ENCODE peak calls at places on chromosomes 12 and 14, in four cellular contexts. One of them, this sample, is unnamed.

GRCh38 chr12:18158774-18159557 is 69.0 kb upstream of the RERGL start:
- DNase-seq in WTC11: peak
- DNase-seq in K562: peak
- DNase-seq in HepG2: peak
- DNase-seq in this sample: peak

GRCh38 chr12:76006028-76006916 is 25.3 kb downstream of the PHLDA1 start:
- DNase-seq in WTC11: no peak
- DNase-seq in K562: no peak
- DNase-seq in HepG2: no peak
- DNase-seq in this sample: no peak

GRCh38 chr12:124527861-124528561 is 39.4 kb downstream of the NCOR2 start:
- DNase-seq in WTC11: no peak
- DNase-seq in K562: no peak
- DNase-seq in HepG2: no peak
- DNase-seq in this sample: peak

GRCh38 chr12:26734510-26735248 is 98.3 kb downstream of the ITPR2 start:
- DNase-seq in WTC11: no peak
- DNase-seq in K562: no peak
- DNase-seq in HepG2: no peak
- DNase-seq in this sample: no peak

GRCh38 chr12:2234951-2235350 is 182.2 kb downstream of the CACNA1C start:
- DNase-seq in WTC11: no peak
- DNase-seq in K562: no peak
- DNase-seq in HepG2: no peak
- DNase-seq in this sample: no peak

GRCh38 chr12:52216807-52217206 is 16.2 kb upstream of the KRT7 start:
- DNase-seq in WTC11: no peak
- DNase-seq in K562: no peak
- DNase-seq in HepG2: no peak
- DNase-seq in this sample: no peak

GRCh38 chr12:74847169-74847568 is 309.5 kb downstream of the ATXN7L3B start:
- DNase-seq in WTC11: no peak
- DNase-seq in K562: no peak
- DNase-seq in HepG2: peak
- DNase-seq in this sample: no peak

GRCh38 chr12:88371416-88372183 is 208.7 kb downstream of the KITLG start:
- DNase-seq in WTC11: no peak
- DNase-seq in K562: no peak
- DNase-seq in HepG2: no peak
- DNase-seq in this sample: no peak

GRCh38 chr12:121110211-121110940 is 22.3 kb upstream of the P2RX7 start:
- DNase-seq in WTC11: peak
- DNase-seq in K562: peak
- DNase-seq in HepG2: peak
- DNase-seq in this sample: peak

GRCh38 chr12:83954071-83954789 is 958.4 kb downstream of the SLC6A15 start:
- DNase-seq in WTC11: no peak
- DNase-seq in K562: no peak
- DNase-seq in HepG2: no peak
- DNase-seq in this sample: no peak

GRCh38 chr12:62866451-62867082 is 68.4 kb downstream of the PPM1H start:
- DNase-seq in WTC11: peak
- DNase-seq in K562: no peak
- DNase-seq in HepG2: peak
- DNase-seq in this sample: no peak

GRCh38 chr14:73457050-73457934 is 1.1 kb downstream of the NUMB start:
- DNase-seq in WTC11: peak
- DNase-seq in K562: no peak
- DNase-seq in HepG2: no peak
- DNase-seq in this sample: no peak

GRCh38 chr12:11758838-11759509 is 109.5 kb downstream of the ETV6 start:
- DNase-seq in WTC11: no peak
- DNase-seq in K562: no peak
- DNase-seq in HepG2: no peak
- DNase-seq in this sample: no peak

GRCh38 chr12:70070494-70071007 is 172.7 kb upstream of the CNOT2 start:
- DNase-seq in WTC11: no peak
- DNase-seq in K562: no peak
- DNase-seq in HepG2: no peak
- DNase-seq in this sample: peak

GRCh38 chr14:61528591-61529021 is 166.7 kb upstream of the HIF1A start:
- DNase-seq in WTC11: no peak
- DNase-seq in K562: no peak
- DNase-seq in HepG2: no peak
- DNase-seq in this sample: no peak

GRCh38 chr14:35365130-35366047 is 39.2 kb downstream of the NFKBIA start:
- DNase-seq in WTC11: no peak
- DNase-seq in K562: peak
- DNase-seq in HepG2: peak
- DNase-seq in this sample: no peak

GRCh38 chr12:15858348-15858747 is 23.8 kb upstream of the STRAP start:
- DNase-seq in WTC11: no peak
- DNase-seq in K562: no peak
- DNase-seq in HepG2: no peak
- DNase-seq in this sample: no peak

GRCh38 chr14:58865520-58866281 is 227.9 kb downstream of the DACT1 start:
- DNase-seq in WTC11: no peak
- DNase-seq in K562: no peak
- DNase-seq in HepG2: no peak
- DNase-seq in this sample: no peak

GRCh38 chr12:128807161-128807724 is 16.5 kb downstream of the SLC15A4 start:
- DNase-seq in WTC11: no peak
- DNase-seq in K562: no peak
- DNase-seq in HepG2: no peak
- DNase-seq in this sample: no peak

GRCh38 chr12:31612819-31613218 is 21.9 kb upstream of the DENND5B start:
- DNase-seq in WTC11: no peak
- DNase-seq in K562: no peak
- DNase-seq in HepG2: no peak
- DNase-seq in this sample: no peak

GRCh38 chr12:89783321-89784060 is 74.9 kb upstream of the ATP2B1 start:
- DNase-seq in WTC11: no peak
- DNase-seq in K562: no peak
- DNase-seq in HepG2: no peak
- DNase-seq in this sample: peak

GRCh38 chr14:105702275-105702817 is 176.0 kb downstream of the TMEM121 start:
- DNase-seq in WTC11: no peak
- DNase-seq in K562: no peak
- DNase-seq in HepG2: no peak
- DNase-seq in this sample: no peak

GRCh38 chr12:77855548-77855947 is 24.9 kb downstream of the NAV3 start:
- DNase-seq in WTC11: no peak
- DNase-seq in K562: no peak
- DNase-seq in HepG2: no peak
- DNase-seq in this sample: peak

GRCh38 chr12:29921307-29921706 is 137.6 kb upstream of the TMTC1 start:
- DNase-seq in WTC11: no peak
- DNase-seq in K562: no peak
- DNase-seq in HepG2: peak
- DNase-seq in this sample: no peak

GRCh38 chr12:89092297-89092696 is 260.0 kb downstream of the DUSP6 start:
- DNase-seq in WTC11: no peak
- DNase-seq in K562: no peak
- DNase-seq in HepG2: no peak
- DNase-seq in this sample: no peak

GRCh38 chr14:100850841-100851585 is 25.1 kb downstream of the MEG3 start:
- DNase-seq in WTC11: peak
- DNase-seq in K562: peak
- DNase-seq in HepG2: peak
- DNase-seq in this sample: peak

GRCh38 chr12:58166643-58167042 is 225.3 kb downstream of the ATP23 start:
- DNase-seq in WTC11: no peak
- DNase-seq in K562: no peak
- DNase-seq in HepG2: no peak
- DNase-seq in this sample: no peak

GRCh38 chr14:59705866-59706265 is 129.3 kb upstream of the CCDC175 start:
- DNase-seq in WTC11: no peak
- DNase-seq in K562: no peak
- DNase-seq in HepG2: no peak
- DNase-seq in this sample: no peak

GRCh38 chr12:95593266-95593871 is 42.1 kb upstream of the USP44 start:
- DNase-seq in WTC11: no peak
- DNase-seq in K562: no peak
- DNase-seq in HepG2: no peak
- DNase-seq in this sample: no peak
- TF ChIP-seq ELF4 in WTC11: no peak
- TF ChIP-seq ELF4 in K562: no peak
- TF ChIP-seq ELF4 in HepG2: no peak
- TF ChIP-seq ELF4 in this sample: no peak

DNA sequence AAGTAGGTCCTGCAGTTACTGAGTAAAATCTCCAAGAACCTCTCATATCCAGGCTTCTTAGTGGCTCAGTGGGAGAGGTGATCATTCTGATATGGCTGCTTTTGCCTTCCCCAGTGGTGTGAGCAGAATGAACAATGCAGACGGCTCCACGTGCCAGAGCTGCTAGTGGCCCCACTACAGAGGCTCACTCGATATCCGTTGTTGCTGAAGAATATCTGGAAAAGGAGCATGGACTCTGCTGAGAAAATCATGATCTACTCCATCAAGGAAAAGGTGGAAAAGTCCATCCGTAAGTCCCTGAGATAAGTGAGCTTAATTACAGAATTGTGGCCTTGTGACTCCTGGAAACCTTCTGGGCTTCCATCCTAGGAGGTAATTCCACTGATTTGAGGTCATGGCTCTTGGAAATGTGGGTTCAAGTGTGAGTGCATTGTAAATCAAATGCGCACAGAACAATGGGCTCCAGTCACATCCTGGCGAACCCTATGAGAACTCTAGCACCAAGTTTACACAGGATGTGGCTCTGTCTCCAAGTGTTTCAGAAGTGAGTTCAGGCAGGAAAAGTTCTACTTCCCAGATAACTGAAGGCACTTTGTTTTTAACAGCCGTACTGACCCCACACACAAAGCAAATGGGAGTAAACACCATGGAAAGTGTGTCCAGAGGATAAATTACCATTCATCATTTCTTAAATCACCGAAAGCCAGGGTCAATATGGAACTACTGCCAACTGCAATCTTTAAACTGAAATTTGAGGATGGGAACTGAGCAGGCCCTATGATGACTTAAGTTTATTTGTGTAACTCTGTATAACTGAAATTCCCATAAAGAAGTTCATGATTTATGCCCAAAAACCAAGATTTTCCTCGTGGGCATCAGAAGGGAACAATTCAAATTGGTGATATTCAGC is 51.4 kb downstream of the PLEKHG7 start:
- DNase-seq in WTC11: no peak
- DNase-seq in K562: no peak
- DNase-seq in HepG2: no peak
- DNase-seq in this sample: no peak
- TF ChIP-seq ELF4 in WTC11: no peak
- TF ChIP-seq ELF4 in K562: no peak
- TF ChIP-seq ELF4 in HepG2: no peak
- TF ChIP-seq ELF4 in this sample: no peak

GRCh38 chr14:90053044-90053443 is 8.8 kb upstream of the KCNK13 start:
- DNase-seq in WTC11: no peak
- DNase-seq in K562: no peak
- DNase-seq in HepG2: no peak
- DNase-seq in this sample: no peak
- TF ChIP-seq ELF4 in WTC11: no peak
- TF ChIP-seq ELF4 in K562: no peak
- TF ChIP-seq ELF4 in HepG2: no peak
- TF ChIP-seq ELF4 in this sample: no peak

GRCh38 chr12:45336331-45336730 is 120.4 kb downstream of the ANO6 start:
- DNase-seq in WTC11: no peak
- DNase-seq in K562: no peak
- DNase-seq in HepG2: no peak
- DNase-seq in this sample: no peak
- TF ChIP-seq ELF4 in WTC11: no peak
- TF ChIP-seq ELF4 in K562: no peak
- TF ChIP-seq ELF4 in HepG2: no peak
- TF ChIP-seq ELF4 in this sample: no peak

GRCh38 chr14:68874746-68875155 is 81.9 kb upstream of the ZFP36L1 start:
- DNase-seq in WTC11: no peak
- DNase-seq in K562: no peak
- DNase-seq in HepG2: no peak
- DNase-seq in this sample: no peak
- TF ChIP-seq ELF4 in WTC11: no peak
- TF ChIP-seq ELF4 in K562: no peak
- TF ChIP-seq ELF4 in HepG2: no peak
- TF ChIP-seq ELF4 in this sample: no peak

This sample was measured in HEK293T.